ENCODE peak calls at places on chromosome 5, in eight cellular contexts. One of them, this sample, is unnamed. For H3K4me1, the result is how much of the 10 kb centered on the place peaks cover.

GRCh38 chr5:38370341-38371100 is 112.2 kb downstream of the EGFLAM start:
- DNase-seq in mucosa of descending colon: no peak
- DNase-seq in tibial nerve: no peak
- DNase-seq in Caco-2: no peak
- DNase-seq in heart left ventricle: peak
- DNase-seq in A549: no peak
- DNase-seq in ovary: peak
- DNase-seq in CD8-positive, alpha-beta T cell: no peak
- DNase-seq in this sample: no peak

GRCh38 chr5:43730832-43731342 is 127.9 kb downstream of the NNT start:
- DNase-seq in mucosa of descending colon: no peak
- DNase-seq in tibial nerve: no peak
- DNase-seq in Caco-2: no peak
- DNase-seq in heart left ventricle: no peak
- DNase-seq in A549: no peak
- DNase-seq in ovary: no peak
- DNase-seq in CD8-positive, alpha-beta T cell: no peak
- DNase-seq in this sample: no peak

GRCh38 chr5:113183694-113184093 is 207.1 kb downstream of the DCP2 start:
- DNase-seq in mucosa of descending colon: no peak
- DNase-seq in tibial nerve: no peak
- DNase-seq in Caco-2: no peak
- DNase-seq in heart left ventricle: no peak
- DNase-seq in A549: no peak
- DNase-seq in ovary: no peak
- DNase-seq in CD8-positive, alpha-beta T cell: no peak
- DNase-seq in this sample: no peak

GRCh38 chr5:5492087-5492933 is 69.8 kb downstream of the ICE1 start:
- DNase-seq in mucosa of descending colon: no peak
- DNase-seq in tibial nerve: no peak
- DNase-seq in Caco-2: peak
- DNase-seq in heart left ventricle: no peak
- DNase-seq in A549: peak
- DNase-seq in ovary: no peak
- DNase-seq in CD8-positive, alpha-beta T cell: peak
- DNase-seq in this sample: no peak

GRCh38 chr5:60161340-60161934 is 267.9 kb upstream of the PDE4D start:
- DNase-seq in mucosa of descending colon: no peak
- DNase-seq in tibial nerve: no peak
- DNase-seq in Caco-2: no peak
- DNase-seq in heart left ventricle: no peak
- DNase-seq in A549: peak
- DNase-seq in ovary: no peak
- DNase-seq in CD8-positive, alpha-beta T cell: no peak
- DNase-seq in this sample: no peak

GRCh38 chr5:169917425-169917824 is 62.9 kb downstream of the INSYN2B start:
- DNase-seq in mucosa of descending colon: no peak
- DNase-seq in tibial nerve: no peak
- DNase-seq in Caco-2: no peak
- DNase-seq in heart left ventricle: no peak
- DNase-seq in A549: no peak
- DNase-seq in ovary: no peak
- DNase-seq in CD8-positive, alpha-beta T cell: no peak
- DNase-seq in this sample: no peak

GRCh38 chr5:80474929-80475328 is 13.0 kb upstream of the FAM151B start:
- DNase-seq in mucosa of descending colon: no peak
- DNase-seq in tibial nerve: no peak
- DNase-seq in Caco-2: no peak
- DNase-seq in heart left ventricle: no peak
- DNase-seq in A549: no peak
- DNase-seq in ovary: no peak
- DNase-seq in CD8-positive, alpha-beta T cell: no peak
- DNase-seq in this sample: no peak

GRCh38 chr5:170986598-170986997 is 124.8 kb downstream of the RANBP17 start:
- DNase-seq in mucosa of descending colon: no peak
- DNase-seq in tibial nerve: no peak
- DNase-seq in Caco-2: no peak
- DNase-seq in heart left ventricle: no peak
- DNase-seq in A549: peak
- DNase-seq in ovary: no peak
- DNase-seq in CD8-positive, alpha-beta T cell: no peak
- DNase-seq in this sample: no peak

GRCh38 chr5:126138475-126139005 is 284.7 kb upstream of the GRAMD2B start:
- DNase-seq in mucosa of descending colon: no peak
- DNase-seq in tibial nerve: no peak
- DNase-seq in Caco-2: no peak
- DNase-seq in heart left ventricle: no peak
- DNase-seq in A549: no peak
- DNase-seq in ovary: no peak
- DNase-seq in CD8-positive, alpha-beta T cell: no peak
- DNase-seq in this sample: no peak

GRCh38 chr5:180499684-180500083 is 5.5 kb downstream of the CNOT6 start:
- DNase-seq in mucosa of descending colon: no peak
- DNase-seq in tibial nerve: no peak
- DNase-seq in Caco-2: no peak
- DNase-seq in heart left ventricle: no peak
- DNase-seq in A549: no peak
- DNase-seq in ovary: no peak
- DNase-seq in CD8-positive, alpha-beta T cell: no peak
- DNase-seq in this sample: no peak

GRCh38 chr5:181265092-181265671 is 4.2 kb upstream of the TRIM52 start:
- DNase-seq in mucosa of descending colon: no peak
- DNase-seq in tibial nerve: no peak
- DNase-seq in Caco-2: no peak
- DNase-seq in heart left ventricle: no peak
- DNase-seq in A549: no peak
- DNase-seq in ovary: no peak
- DNase-seq in CD8-positive, alpha-beta T cell: no peak
- DNase-seq in this sample: no peak

GRCh38 chr5:42583322-42583721 is 160.1 kb downstream of the GHR start:
- DNase-seq in mucosa of descending colon: no peak
- DNase-seq in tibial nerve: peak
- DNase-seq in Caco-2: peak
- DNase-seq in heart left ventricle: no peak
- DNase-seq in A549: peak
- DNase-seq in ovary: no peak
- DNase-seq in CD8-positive, alpha-beta T cell: peak
- DNase-seq in this sample: peak

GRCh38 chr5:81315336-81315735 is 13.9 kb downstream of the ZCCHC9 start:
- DNase-seq in mucosa of descending colon: no peak
- DNase-seq in tibial nerve: no peak
- DNase-seq in Caco-2: no peak
- DNase-seq in heart left ventricle: no peak
- DNase-seq in A549: no peak
- DNase-seq in ovary: no peak
- DNase-seq in CD8-positive, alpha-beta T cell: no peak
- DNase-seq in this sample: no peak

GRCh38 chr5:154358410-154359221 is 87.2 kb upstream of the SAP30L start:
- DNase-seq in mucosa of descending colon: no peak
- DNase-seq in tibial nerve: no peak
- DNase-seq in Caco-2: no peak
- DNase-seq in heart left ventricle: no peak
- DNase-seq in A549: no peak
- DNase-seq in ovary: peak
- DNase-seq in CD8-positive, alpha-beta T cell: no peak
- DNase-seq in this sample: no peak

GRCh38 chr5:129904667-129905466 is 602 bp downstream of the CHSY3 start:
- DNase-seq in mucosa of descending colon: peak
- DNase-seq in tibial nerve: no peak
- DNase-seq in Caco-2: no peak
- DNase-seq in heart left ventricle: peak
- DNase-seq in A549: peak
- DNase-seq in ovary: peak
- DNase-seq in CD8-positive, alpha-beta T cell: no peak
- DNase-seq in this sample: no peak

GRCh38 chr5:145243016-145243415 is 592.1 kb downstream of the PRELID2 start:
- DNase-seq in mucosa of descending colon: no peak
- DNase-seq in tibial nerve: no peak
- DNase-seq in Caco-2: no peak
- DNase-seq in heart left ventricle: no peak
- DNase-seq in A549: no peak
- DNase-seq in ovary: no peak
- DNase-seq in CD8-positive, alpha-beta T cell: no peak
- DNase-seq in this sample: no peak

DNA sequence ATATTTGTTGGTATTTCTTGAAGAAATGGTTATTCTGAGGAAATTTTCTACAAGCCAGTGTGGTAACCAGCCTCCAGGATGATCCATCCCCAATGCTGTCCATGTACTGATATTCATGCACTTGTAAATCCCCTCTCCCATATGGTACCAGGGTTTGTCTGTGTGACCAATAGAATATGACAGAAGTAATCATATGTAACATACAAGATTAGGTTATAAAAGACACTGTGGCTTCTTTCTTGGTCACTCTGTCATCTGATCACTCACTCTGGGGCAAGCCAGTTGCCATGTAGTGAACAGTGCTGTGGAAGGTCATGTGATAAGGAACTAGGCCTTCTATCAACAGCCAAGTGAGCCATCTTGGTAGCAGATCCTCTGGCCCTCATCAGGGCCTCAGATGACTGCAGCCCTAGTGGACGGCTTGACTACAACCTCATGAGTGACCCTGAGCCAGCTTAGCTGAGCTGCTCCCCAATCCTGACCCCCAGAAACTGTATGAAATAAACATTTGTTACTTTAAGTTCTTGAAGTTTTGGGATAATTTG is 30.0 kb upstream of the MATR3 start:
- DNase-seq in mucosa of descending colon: no peak
- DNase-seq in tibial nerve: no peak
- DNase-seq in Caco-2: no peak
- DNase-seq in heart left ventricle: no peak
- DNase-seq in A549: no peak
- DNase-seq in ovary: no peak
- DNase-seq in CD8-positive, alpha-beta T cell: no peak
- DNase-seq in this sample: no peak
- H3K4me1 ChIP-seq in mucosa of descending colon: under half
- H3K4me1 ChIP-seq in tibial nerve: under half
- H3K4me1 ChIP-seq in Caco-2: under half
- H3K4me1 ChIP-seq in heart left ventricle: under half
- H3K4me1 ChIP-seq in A549: under half
- H3K4me1 ChIP-seq in ovary: under half
- H3K4me1 ChIP-seq in CD8-positive, alpha-beta T cell: under half
- H3K4me1 ChIP-seq in this sample: under half

GRCh38 chr5:15012061-15012460 is 140.5 kb upstream of the ANKH start:
- DNase-seq in mucosa of descending colon: no peak
- DNase-seq in tibial nerve: no peak
- DNase-seq in Caco-2: no peak
- DNase-seq in heart left ventricle: no peak
- DNase-seq in A549: no peak
- DNase-seq in ovary: no peak
- DNase-seq in CD8-positive, alpha-beta T cell: no peak
- DNase-seq in this sample: no peak
- H3K4me1 ChIP-seq in mucosa of descending colon: under half
- H3K4me1 ChIP-seq in tibial nerve: under half
- H3K4me1 ChIP-seq in Caco-2: under half
- H3K4me1 ChIP-seq in heart left ventricle: under half
- H3K4me1 ChIP-seq in A549: half or more
- H3K4me1 ChIP-seq in ovary: under half
- H3K4me1 ChIP-seq in CD8-positive, alpha-beta T cell: under half
- H3K4me1 ChIP-seq in this sample: under half

GRCh38 chr5:141510850-141511718 is 22.2 kb downstream of the PCDHGC5 start:
- DNase-seq in mucosa of descending colon: no peak
- DNase-seq in tibial nerve: no peak
- DNase-seq in Caco-2: no peak
- DNase-seq in heart left ventricle: no peak
- DNase-seq in A549: no peak
- DNase-seq in ovary: peak
- DNase-seq in CD8-positive, alpha-beta T cell: no peak
- DNase-seq in this sample: no peak

GRCh38 chr5:141507387-141508091 is 18.7 kb downstream of the PCDHGC5 start:
- DNase-seq in mucosa of descending colon: peak
- DNase-seq in tibial nerve: peak
- DNase-seq in Caco-2: no peak
- DNase-seq in heart left ventricle: peak
- DNase-seq in A549: no peak
- DNase-seq in ovary: peak
- DNase-seq in CD8-positive, alpha-beta T cell: no peak
- DNase-seq in this sample: no peak

GRCh38 chr5:141508440-141508807 is 19.5 kb downstream of the PCDHGC5 start:
- DNase-seq in mucosa of descending colon: no peak
- DNase-seq in tibial nerve: no peak
- DNase-seq in Caco-2: no peak
- DNase-seq in heart left ventricle: no peak
- DNase-seq in A549: no peak
- DNase-seq in ovary: peak
- DNase-seq in CD8-positive, alpha-beta T cell: no peak
- DNase-seq in this sample: no peak

GRCh38 chr5:141510160-141510559 is 21.3 kb downstream of the PCDHGC5 start:
- DNase-seq in mucosa of descending colon: no peak
- DNase-seq in tibial nerve: no peak
- DNase-seq in Caco-2: no peak
- DNase-seq in heart left ventricle: no peak
- DNase-seq in A549: no peak
- DNase-seq in ovary: no peak
- DNase-seq in CD8-positive, alpha-beta T cell: no peak
- DNase-seq in this sample: no peak

GRCh38 chr5:141508808-141509611 is 20.1 kb downstream of the PCDHGC5 start:
- DNase-seq in mucosa of descending colon: peak
- DNase-seq in tibial nerve: peak
- DNase-seq in Caco-2: no peak
- DNase-seq in heart left ventricle: peak
- DNase-seq in A549: no peak
- DNase-seq in ovary: peak
- DNase-seq in CD8-positive, alpha-beta T cell: no peak
- DNase-seq in this sample: peak
- H3K4me1 ChIP-seq in mucosa of descending colon: under half
- H3K4me1 ChIP-seq in tibial nerve: under half
- H3K4me1 ChIP-seq in Caco-2: under half
- H3K4me1 ChIP-seq in heart left ventricle: half or more
- H3K4me1 ChIP-seq in A549: under half
- H3K4me1 ChIP-seq in ovary: under half
- H3K4me1 ChIP-seq in CD8-positive, alpha-beta T cell: under half
- H3K4me1 ChIP-seq in this sample: under half

DNA sequence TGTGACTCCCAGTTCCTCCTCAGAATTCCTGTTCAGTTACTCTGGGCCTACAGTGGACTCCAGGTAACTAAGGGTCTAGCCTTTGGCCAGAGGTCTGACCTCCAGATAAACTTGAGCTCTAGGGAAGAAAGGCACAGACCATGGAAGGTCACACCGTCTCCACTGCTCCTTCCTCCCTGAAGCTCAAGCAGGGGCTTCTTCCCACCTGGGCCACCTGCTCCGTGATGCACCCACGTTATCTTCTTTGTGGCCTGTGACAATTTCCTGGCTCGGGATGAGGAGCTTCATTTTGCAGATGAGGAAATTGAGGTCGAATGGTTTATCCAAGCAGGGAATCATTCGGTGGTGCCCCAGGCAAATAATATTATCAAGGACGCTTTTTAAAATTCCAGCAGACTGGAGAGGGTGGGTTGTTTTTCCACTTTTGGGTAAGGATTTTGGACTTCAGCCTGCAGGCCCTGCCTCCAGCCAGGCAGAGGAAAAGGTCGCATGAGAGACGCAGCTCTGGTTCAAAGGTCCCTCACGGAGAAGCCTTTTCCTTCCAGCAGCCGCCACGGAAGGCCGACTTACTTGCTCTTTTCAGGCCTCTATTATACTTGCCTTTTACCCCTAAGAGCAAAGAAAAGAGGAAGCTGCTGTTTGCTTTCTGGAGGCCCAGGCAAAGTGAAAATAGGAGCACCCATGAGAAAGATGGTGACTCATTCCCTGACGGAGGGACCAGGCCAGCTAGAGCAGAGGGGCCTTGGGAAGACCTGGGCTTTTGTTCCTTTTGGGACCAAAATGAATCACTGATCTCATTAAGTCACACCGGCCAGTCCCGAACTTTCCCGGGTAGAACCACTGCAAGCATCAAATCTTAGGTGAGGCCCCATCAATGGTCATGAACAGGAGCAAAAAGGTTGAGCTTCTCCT is 22.8 kb upstream of the DUSP1 start:
- DNase-seq in mucosa of descending colon: no peak
- DNase-seq in tibial nerve: no peak
- DNase-seq in Caco-2: no peak
- DNase-seq in heart left ventricle: no peak
- DNase-seq in A549: no peak
- DNase-seq in ovary: peak
- DNase-seq in CD8-positive, alpha-beta T cell: no peak
- DNase-seq in this sample: peak
- H3K4me1 ChIP-seq in mucosa of descending colon: under half
- H3K4me1 ChIP-seq in tibial nerve: under half
- H3K4me1 ChIP-seq in Caco-2: under half
- H3K4me1 ChIP-seq in heart left ventricle: half or more
- H3K4me1 ChIP-seq in A549: half or more
- H3K4me1 ChIP-seq in ovary: under half
- H3K4me1 ChIP-seq in CD8-positive, alpha-beta T cell: under half
- H3K4me1 ChIP-seq in this sample: half or more